ENCODE peak calls at places on chromosomes 6 and 20, in eight cellular contexts. M, O, Y, A, J, X, F and C are unnamed samples.

GRCh38 chr20:32112862-32113261 is 3.3 kb downstream of the TM9SF4 start:
- DNase-seq in M (no peak), F (peak), X (no peak), O (no peak), Y (no peak), A (no peak), J (no peak), C (peak)

GRCh38 chr6:47169785-47170685 is 127.9 kb upstream of the ADGRF1 start:
- DNase-seq in X (no peak), M (no peak), A (no peak), Y (no peak), O (no peak), F (no peak), J (no peak), C (no peak)

GRCh38 chr6:137793805-137794508 is 73.1 kb upstream of the TNFAIP3 start:
- DNase-seq in Y (no peak), O (no peak), A (no peak), M (no peak), X (no peak), F (no peak), J (no peak), C (no peak)

GRCh38 chr20:57582432-57583288 is 21.8 kb downstream of the PCK1 start:
- DNase-seq in A (no peak), F (peak), O (peak), J (no peak), Y (no peak), X (no peak), M (no peak), C (peak)

GRCh38 chr6:159833556-159833955 is 33.5 kb downstream of the PNLDC1 start:
- DNase-seq in F (no peak), J (no peak), M (no peak), X (no peak), Y (no peak), A (no peak), O (no peak), C (no peak)

GRCh38 chr20:25274481-25274880 is 26.6 kb downstream of the PYGB start:
- DNase-seq in Y (no peak), J (no peak), O (no peak), X (no peak), M (no peak), A (no peak), F (peak), C (no peak)

GRCh38 chr6:80009531-80009930 is 5.1 kb downstream of the TTK start:
- DNase-seq in X (no peak), F (no peak), M (no peak), Y (no peak), A (no peak), J (no peak), O (no peak), C (no peak)

GRCh38 chr6:98924647-98925046 is 23.1 kb downstream of the FBXL4 start:
- DNase-seq in A (no peak), Y (no peak), M (no peak), O (no peak), F (no peak), J (no peak), X (no peak), C (no peak)

GRCh38 chr6:19812512-19813119 is 24.6 kb upstream of the ID4 start:
- DNase-seq in Y (no peak), O (peak), J (peak), F (no peak), X (no peak), M (peak), A (no peak), C (no peak)

GRCh38 chr20:34072076-34072475 is 40.0 kb downstream of the EIF2S2 start:
- DNase-seq in M (no peak), A (no peak), F (no peak), J (no peak), Y (no peak), O (no peak), X (no peak), C (no peak)

GRCh38 chr20:60038400-60038799 is 80.2 kb downstream of the CDH26 start:
- DNase-seq in F (no peak), Y (peak), A (no peak), J (no peak), M (no peak), O (no peak), X (no peak), C (no peak)

GRCh38 chr20:55800501-55800900 is 204.8 kb downstream of the CBLN4 start:
- DNase-seq in A (no peak), F (no peak), Y (no peak), O (no peak), X (no peak), J (no peak), M (no peak), C (no peak)

GRCh38 chr6:157774153-157775135 is 48.6 kb upstream of the SNX9 start:
- DNase-seq in X (peak), M (no peak), F (no peak), A (no peak), O (no peak), Y (no peak), J (no peak), C (no peak)